ENCODE peak calls at places on chromosomes 5 and 9, in four cellular contexts. M is H9, T is keratinocyte, B is astrocyte. S is an unnamed sample.

GRCh38 chr5:65072836-65073620 is 304.3 kb downstream of the CWC27 start:
- DNase-seq in T (no peak), M (no peak), B (peak; percentile 70), S (no peak)

GRCh38 chr9:89810434-89810833 is 205.6 kb downstream of the GADD45G start:
- DNase-seq in T (no peak), M (no peak), B (peak; percentile 16), S (no peak)

GRCh38 chr9:2461886-2462285 is 159.7 kb upstream of the VLDLR start:
- DNase-seq in B (peak; percentile 46), T (no peak), M (no peak), S (no peak)

GRCh38 chr9:3768698-3769458 is 243.1 kb upstream of the RFX3 start:
- DNase-seq in B (no peak), T (no peak), M (no peak), S (no peak)

GRCh38 chr9:127011772-127012171 is 97.2 kb downstream of the RALGPS1 start:
- DNase-seq in M (no peak), B (no peak), T (no peak), S (peak; percentile 13)

GRCh38 chr5:140312067-140312790 is 9.3 kb upstream of the PFDN1 start:
- DNase-seq in B (peak; percentile 98), T (no peak), M (peak; percentile 46), S (peak; percentile 98)

GRCh38 chr5:8913522-8913921 is 632.4 kb downstream of the SEMA5A start:
- DNase-seq in M (no peak), T (no peak), B (no peak), S (no peak)

GRCh38 chr9:82020341-82020740 is 31.8 kb downstream of the SPATA31D1 start:
- DNase-seq in M (no peak), B (no peak), T (no peak), S (no peak)

GRCh38 chr5:111830333-111830732 is 73.3 kb upstream of the NREP start:
- DNase-seq in B (peak; percentile 84), M (no peak), T (peak; percentile 99), S (peak; percentile 98)

GRCh38 chr5:180670157-180670556 is 20.8 kb upstream of the FLT4 start:
- DNase-seq in T (no peak), M (no peak), B (no peak), S (no peak)

GRCh38 chr5:2204366-2205184 is 321.9 kb upstream of the IRX4 start:
- DNase-seq in T (no peak), M (no peak), B (no peak), S (no peak)

DNA sequence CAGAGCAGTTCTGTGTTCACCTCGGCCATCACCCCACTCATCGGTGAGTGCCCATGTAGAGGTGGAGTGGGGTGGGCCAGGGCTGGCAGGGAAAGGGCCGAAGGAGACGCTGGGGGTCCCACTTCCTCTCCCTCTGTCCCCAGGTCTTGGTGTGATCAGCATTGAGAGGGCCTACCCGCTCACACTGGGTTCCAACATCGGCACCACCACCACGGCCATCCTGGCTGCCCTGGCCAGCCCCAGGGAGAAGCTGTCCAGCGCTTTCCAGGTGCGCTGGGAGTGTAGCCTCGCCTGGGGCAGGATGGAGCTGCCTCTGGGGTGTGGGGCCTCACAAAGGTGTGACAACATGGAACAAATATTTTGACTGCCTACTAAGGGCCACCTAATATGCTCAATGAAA is 3.7 kb downstream of the PFN3 start:
- DNase-seq in B (no peak), M (no peak), T (no peak), S (no peak)
- H3K27me3 ChIP-seq in B (peaks cover 30% of the 10 kb centered on the region), M (no peaks in the 10 kb centered on the region), T (no peaks in the 10 kb centered on the region), S (no peaks in the 10 kb centered on the region)

DNA sequence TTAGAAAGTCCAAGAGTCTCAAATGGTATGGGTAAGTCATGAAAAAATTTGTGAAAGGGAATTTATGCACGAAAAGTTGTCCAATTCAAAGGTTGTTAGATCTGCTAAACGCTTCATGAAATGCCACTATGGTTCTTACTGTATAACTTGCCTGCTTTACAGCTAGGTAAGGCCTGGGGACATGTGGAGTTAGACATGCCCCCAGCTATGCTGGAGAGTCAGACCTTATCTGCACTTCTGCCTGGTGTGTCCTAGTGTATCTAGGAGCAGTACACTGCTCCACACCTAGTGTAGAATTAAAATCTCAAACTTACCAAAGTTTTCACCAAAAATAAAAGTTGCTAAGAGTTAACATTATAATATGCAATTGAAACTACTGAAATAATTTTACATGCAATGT is 136.8 kb downstream of the MAPKAP1 start:
- DNase-seq in T (no peak), B (no peak), M (no peak), S (no peak)
- H3K9me3 ChIP-seq in T (no peaks in the 10 kb centered on the region), B (peaks cover 3% of the 10 kb centered on the region), M (no peaks in the 10 kb centered on the region), S (no peaks in the 10 kb centered on the region)

GRCh38 chr5:134552301-134552700 is 26.8 kb downstream of the JADE2 start:
- DNase-seq in T (no peak), B (peak; percentile 99), M (no peak), S (peak; percentile 84)

GRCh38 chr5:134555223-134555790 is 29.8 kb downstream of the JADE2 start:
- DNase-seq in B (no peak), M (no peak), T (no peak), S (no peak)

GRCh38 chr5:134551891-134552290 is 26.4 kb downstream of the JADE2 start:
- DNase-seq in B (no peak), T (no peak), M (no peak), S (peak; percentile 69)

GRCh38 chr5:134554319-134555222 is 29.1 kb downstream of the JADE2 start:
- DNase-seq in M (no peak), B (peak; percentile 84), T (no peak), S (peak; percentile 81)

GRCh38 chr5:134553816-134554215 is 28.3 kb downstream of the JADE2 start:
- DNase-seq in M (no peak), T (no peak), B (no peak), S (no peak)
- H3K9ac ChIP-seq in M (no peak overlapping the region), T (no peak overlapping the region), B (no peak overlapping the region), S (peak overlapping the region; percentile 42)

DNA sequence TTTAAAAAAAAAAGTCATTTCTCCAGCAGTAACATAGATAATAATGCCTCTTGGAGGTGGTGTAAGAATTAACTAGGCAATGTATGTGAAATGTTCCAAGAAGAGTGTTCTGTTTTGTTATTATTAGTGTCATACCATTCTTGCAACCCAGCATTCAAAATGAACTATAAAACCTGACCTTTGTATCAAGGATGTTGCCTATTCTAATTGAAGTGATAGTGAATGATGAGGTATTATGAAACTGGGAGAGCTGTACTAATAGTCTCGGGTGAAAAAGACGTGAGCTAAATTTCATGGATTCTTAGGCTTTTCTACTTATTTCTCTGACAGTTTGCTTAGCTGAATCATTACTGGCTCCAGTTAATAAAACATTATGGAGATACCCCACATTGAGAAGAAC is 224.6 kb downstream of the CD180 start:
- DNase-seq in B (no peak), T (no peak), M (no peak), S (no peak)
- H3K27me3 ChIP-seq in B (no peaks in the 10 kb centered on the region), T (no peaks in the 10 kb centered on the region), M (no peaks in the 10 kb centered on the region), S (no peaks in the 10 kb centered on the region)

DNA sequence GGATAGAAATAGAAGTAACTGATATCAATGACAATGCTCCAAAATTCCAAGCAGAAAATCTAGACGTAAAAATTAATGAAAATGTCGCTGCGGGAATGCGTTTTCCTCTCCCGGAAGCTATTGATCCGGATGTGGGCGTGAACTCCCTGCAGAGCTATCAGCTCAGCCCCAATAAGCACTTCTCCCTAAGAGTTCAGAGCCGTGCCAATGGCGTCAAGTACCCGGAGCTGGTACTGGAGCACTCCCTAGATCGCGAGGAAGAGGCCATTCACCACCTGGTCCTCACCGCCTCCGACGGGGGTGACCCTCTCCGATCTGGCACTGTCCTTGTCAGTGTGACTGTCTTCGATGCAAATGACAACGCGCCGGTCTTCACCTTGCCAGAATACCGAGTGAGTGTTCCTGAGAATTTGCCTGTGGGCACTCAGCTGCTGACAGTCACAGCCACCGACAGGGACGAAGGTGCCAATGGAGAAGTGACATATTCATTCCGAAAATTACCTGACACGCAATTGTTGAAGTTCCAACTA is 818 bp downstream of the PCDHGA10 start:
- DNase-seq in M (peak; percentile 31), B (no peak), T (no peak), S (no peak)
- H3K9me3 ChIP-seq in M (peaks cover 6% of the 10 kb centered on the region), B (peaks cover 34% of the 10 kb centered on the region), T (peaks cover 23% of the 10 kb centered on the region), S (peaks cover 4% of the 10 kb centered on the region)

GRCh38 chr5:159098285-159099048 is 1.2 kb downstream of the EBF1 start:
- DNase-seq in B (no peak), M (no peak), T (no peak), S (no peak)

GRCh38 chr5:159097461-159098284 is 2.0 kb downstream of the EBF1 start:
- DNase-seq in M (peak; percentile 39), T (no peak), B (peak; percentile 27), S (no peak)

GRCh38 chr5:159095882-159096554 is 3.7 kb downstream of the EBF1 start:
- DNase-seq in M (peak; percentile 50), T (no peak), B (no peak), S (no peak)

GRCh38 chr5:159095218-159095617 is 4.5 kb downstream of the EBF1 start:
- DNase-seq in T (no peak), M (peak; percentile 32), B (no peak), S (no peak)

DNA sequence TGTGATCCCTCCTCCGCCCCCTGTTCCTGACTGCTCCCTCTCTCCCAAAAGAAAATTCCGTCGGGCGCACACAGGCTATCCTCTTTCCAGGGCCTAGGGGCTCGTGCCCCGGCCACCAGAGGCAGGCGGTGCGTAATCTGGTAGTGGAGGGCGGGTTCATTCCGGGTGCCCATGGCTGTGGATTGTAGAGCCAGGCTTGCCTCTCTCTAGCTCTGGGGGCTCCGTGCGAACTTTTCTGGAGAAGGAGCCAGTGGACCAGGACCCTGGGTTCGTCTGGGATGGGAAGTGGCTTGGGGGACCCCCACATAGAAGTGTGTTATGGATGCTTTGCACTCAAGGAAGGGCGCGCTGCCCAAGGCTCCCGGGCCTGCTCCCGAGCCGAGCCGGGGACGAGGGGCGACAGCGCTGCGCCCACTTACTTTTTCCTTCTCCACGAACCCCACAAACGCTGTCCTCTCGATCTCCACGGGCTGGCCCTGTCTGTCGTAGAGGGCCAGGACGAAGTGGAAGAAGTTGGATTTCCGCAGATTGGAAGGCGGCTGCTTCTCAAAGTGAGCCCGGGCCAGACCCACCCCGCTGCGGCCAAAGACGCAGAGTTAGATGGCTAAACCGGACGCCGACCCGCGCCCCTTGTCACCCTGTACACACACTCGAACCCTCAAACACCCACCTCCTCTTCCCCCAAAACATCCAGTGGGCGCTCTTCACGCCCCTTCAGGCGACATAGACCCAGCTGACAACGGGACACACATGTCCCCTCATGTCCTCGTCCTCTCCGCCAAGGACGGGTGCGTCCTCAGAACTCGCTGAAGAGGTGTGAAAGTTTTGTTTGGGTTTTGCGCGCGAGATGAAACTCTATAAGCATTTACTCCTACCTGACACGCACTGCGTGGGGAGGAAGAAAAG is 2.9 kb downstream of the EBF1 start:
- DNase-seq in B (no peak), M (peak; percentile 33), T (no peak), S (no peak)
- H3K9ac ChIP-seq in B (peak overlapping the region; percentile 89), M (no peak overlapping the region), T (no peak overlapping the region), S (no peak overlapping the region)

GRCh38 chr5:51399636-51399993 is 16.4 kb downstream of the ISL1 start:
- DNase-seq in T (no peak), M (no peak), B (no peak), S (no peak)

GRCh38 chr5:51395666-51396356 is 12.6 kb downstream of the ISL1 start:
- DNase-seq in M (no peak), T (no peak), B (no peak), S (no peak)

GRCh38 chr5:51398875-51399635 is 15.8 kb downstream of the ISL1 start:
- DNase-seq in M (peak; percentile 52), T (no peak), B (no peak), S (no peak)

GRCh38 chr5:51396797-51397196 is 13.5 kb downstream of the ISL1 start:
- DNase-seq in M (no peak), B (no peak), T (no peak), S (peak; percentile 54)

GRCh38 chr5:51397996-51398395 is 14.7 kb downstream of the ISL1 start:
- DNase-seq in T (no peak), M (peak; percentile 52), B (no peak), S (no peak)
- H3K27me3 ChIP-seq in T (no peaks in the 10 kb centered on the region), M (peaks cover 68% of the 10 kb centered on the region), B (peaks cover 43% of the 10 kb centered on the region), S (no peaks in the 10 kb centered on the region)

GRCh38 chr5:44983006-44983405 is 174.3 kb downstream of the MRPS30 start:
- DNase-seq in B (no peak), M (no peak), T (no peak), S (no peak)
- H3K9me3 ChIP-seq in B (no peaks in the 10 kb centered on the region), M (no peaks in the 10 kb centered on the region), T (no peaks in the 10 kb centered on the region), S (peaks cover 41% of the 10 kb centered on the region)

S was measured in PC-3.